ENCODE peak calls at places on chromosomes 6 and 20, in nine cellular contexts. V, C, N, R, B, J, Y, Q and I are unnamed samples.

GRCh38 chr6:157380458-157380778 is 572 bp upstream of the ZDHHC14 start:
- DNase-seq in V (no peak), C (no peak), N (no peak), R (no peak), B (no peak), J (no peak), Y (no peak), Q (no peak), I (no peak)

GRCh38 chr6:18379376-18380117 is 7.6 kb upstream of the RNF144B start:
- DNase-seq in V (no peak), C (no peak), N (no peak), R (no peak), B (no peak), J (no peak), Y (no peak), Q (no peak), I (peak; percentile 12)

GRCh38 chr6:125940691-125941090 is 15.9 kb upstream of the HINT3 start:
- DNase-seq in V (no peak), C (peak; percentile 32), N (no peak), R (no peak), B (no peak), J (no peak), Y (no peak), Q (no peak), I (no peak)

GRCh38 chr6:37096025-37096424 is 73.9 kb upstream of the PIM1 start:
- DNase-seq in V (no peak), C (no peak), N (no peak), R (peak; percentile 52), B (no peak), J (no peak), Y (no peak), Q (no peak), I (no peak)

GRCh38 chr6:44800171-44800671 is 412.7 kb downstream of the CDC5L start:
- DNase-seq in V (no peak), C (peak; percentile 65), N (no peak), R (peak; percentile 58), B (peak; percentile 16), J (no peak), Y (no peak), Q (peak; percentile 47), I (no peak)

GRCh38 chr6:134739299-134740090 is 210.4 kb downstream of the ALDH8A1 start:
- DNase-seq in V (no peak), C (peak; percentile 39), N (no peak), R (no peak), B (no peak), J (no peak), Y (no peak), Q (no peak), I (no peak)

GRCh38 chr6:46199387-46199786 is 28.6 kb upstream of the ENPP5 start:
- DNase-seq in V (no peak), C (no peak), N (no peak), R (peak; percentile 44), B (no peak), J (no peak), Y (no peak), Q (no peak), I (peak; percentile 62)

GRCh38 chr6:56772737-56773184 is 130.1 kb upstream of the DST start:
- DNase-seq in V (peak; percentile 29), C (peak; percentile 93), N (no peak), R (peak; percentile 49), B (no peak), J (no peak), Y (no peak), Q (no peak), I (peak; percentile 89)

GRCh38 chr6:122789862-122790739 is 1.0 kb downstream of the SMPDL3A start:
- DNase-seq in V (no peak), C (peak; percentile 30), N (no peak), R (peak; percentile 59), B (peak; percentile 27), J (no peak), Y (peak; percentile 31), Q (no peak), I (no peak)

GRCh38 chr6:105250523-105250922 is 70.7 kb upstream of the POPDC3 start:
- DNase-seq in V (no peak), C (no peak), N (no peak), R (no peak), B (no peak), J (no peak), Y (no peak), Q (no peak), I (no peak)

DNA sequence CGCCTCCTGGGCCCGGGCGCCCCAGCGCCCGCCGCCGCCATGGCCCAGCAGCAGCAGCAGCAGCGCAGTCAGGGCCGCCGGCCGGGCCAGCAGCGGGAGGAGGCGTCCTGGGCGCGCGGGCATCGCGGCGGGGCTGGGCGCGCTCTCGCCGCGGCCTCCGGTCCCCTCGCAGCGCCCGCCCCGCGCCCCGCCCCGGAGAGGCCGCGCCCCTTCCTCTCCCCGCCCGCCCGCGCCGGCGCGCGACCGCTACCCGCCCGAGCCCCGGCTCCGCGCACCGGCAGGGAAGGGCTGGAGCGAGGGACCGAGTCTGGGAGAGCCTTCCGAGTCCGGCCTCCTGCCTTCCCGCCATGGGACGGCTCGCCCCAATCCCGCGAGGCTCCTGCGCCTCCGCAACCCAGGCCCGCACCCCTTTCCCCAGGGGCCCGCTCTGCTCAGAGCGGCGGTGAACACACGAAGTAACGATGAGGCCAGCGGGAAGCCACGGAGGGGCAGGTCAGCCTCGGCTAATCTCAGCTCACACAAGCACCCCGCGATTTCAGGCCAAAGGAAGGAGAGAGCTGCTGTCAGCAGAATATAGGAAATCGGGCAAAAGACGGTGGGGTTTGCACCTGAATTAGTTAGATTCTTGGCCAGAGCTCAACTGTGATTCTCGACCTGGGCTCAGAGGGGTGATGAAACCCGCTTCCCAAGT is at the start of gene TXNDC5:
- DNase-seq in V (peak; percentile 87), C (peak; percentile 62), N (peak; percentile 86), R (peak; percentile 80), B (peak; percentile 82), J (no peak), Y (peak; percentile 79), Q (peak; percentile 83), I (peak; percentile 57)
- H3K4me1 ChIP-seq in V (peaks cover 9% of the 10 kb centered on the region), C (peaks cover 6% of the 10 kb centered on the region), N (peaks cover 15% of the 10 kb centered on the region), R (peaks cover 15% of the 10 kb centered on the region), B (no peaks in the 10 kb centered on the region), J (peaks cover 24% of the 10 kb centered on the region), Y (peaks cover 4% of the 10 kb centered on the region), Q (peaks cover 42% of the 10 kb centered on the region), I (peaks cover 17% of the 10 kb centered on the region)

DNA sequence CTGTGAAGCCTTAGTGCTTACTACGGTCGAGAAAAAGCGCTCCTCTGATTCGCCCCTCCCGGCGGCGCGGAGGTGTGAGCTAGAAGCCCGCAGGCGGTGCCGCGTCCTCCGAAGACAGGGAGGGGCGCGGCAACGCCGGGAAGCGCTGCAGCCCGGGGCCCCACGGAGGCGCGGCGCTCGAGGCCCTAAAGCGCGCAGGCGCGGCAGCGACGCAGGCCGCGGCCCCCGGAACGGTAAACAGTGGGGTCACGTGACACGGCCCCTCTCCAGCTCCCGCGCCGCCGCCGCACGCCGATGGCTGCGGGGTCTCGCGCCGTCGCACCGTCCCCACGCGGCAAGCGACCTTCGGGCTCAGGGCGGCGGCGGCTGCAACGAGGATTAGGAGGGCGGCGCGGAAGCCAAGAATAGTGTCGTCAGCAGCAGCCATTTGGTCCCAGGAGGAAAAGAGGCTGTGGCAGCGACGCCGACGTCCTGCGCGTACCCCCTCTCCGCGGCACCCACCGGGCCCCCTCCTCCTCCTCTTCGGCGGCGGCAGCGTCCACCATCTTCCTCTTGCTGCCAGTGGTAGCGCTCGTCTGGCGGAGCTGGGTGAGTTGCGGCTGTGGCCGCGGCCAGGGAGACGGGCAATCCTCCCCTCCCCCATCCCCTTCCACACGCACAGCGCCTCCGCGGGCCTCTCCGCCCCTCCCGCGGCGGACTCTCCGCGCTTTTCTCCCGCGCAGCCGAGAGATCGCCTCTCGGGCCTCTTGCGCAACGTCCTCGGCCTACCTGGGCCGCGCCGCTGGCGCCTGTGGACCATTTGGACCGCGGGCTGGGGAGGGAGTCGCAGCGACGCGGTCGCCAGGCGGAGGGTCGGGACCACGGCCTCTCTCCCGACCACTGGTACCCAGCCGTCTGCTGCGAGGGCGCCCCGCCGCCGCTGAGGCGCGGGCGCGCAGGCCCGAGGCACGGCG is at the start of gene PHF3:
- DNase-seq in V (peak; percentile 90), C (peak; percentile 84), N (peak; percentile 93), R (peak; percentile 92), B (peak; percentile 89), J (peak; percentile 79), Y (peak; percentile 93), Q (peak; percentile 90), I (peak; percentile 80)
- TF ChIP-seq POLR2A in V (peak; percentile 39), C (peak; percentile 78), N (peak; percentile 62), R (peak; percentile 13), B (peak; percentile 55), J (peak; percentile 35), Y (peak; percentile 34), Q (peak; percentile 54), I (peak; percentile 73)

DNA sequence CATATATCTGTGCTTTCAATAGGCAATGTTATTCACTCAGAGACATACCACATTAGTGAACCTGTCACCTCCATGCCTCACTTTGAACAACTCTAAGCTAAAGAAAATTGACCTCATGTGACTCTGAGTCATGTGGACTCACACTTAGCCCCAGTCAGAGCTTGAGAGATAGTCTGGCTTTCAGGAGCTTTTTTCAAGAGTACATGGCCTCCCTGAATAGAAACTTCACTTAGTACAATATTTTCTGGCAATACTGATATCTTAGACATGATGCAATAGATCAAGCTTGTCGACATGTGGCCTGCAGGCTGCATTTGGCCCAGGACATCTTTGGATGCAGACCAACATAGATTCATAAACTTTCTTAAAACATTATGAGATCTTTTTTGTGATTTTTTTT is 8.5 kb downstream of the SPTLC3 start:
- DNase-seq in V (no peak), C (peak; percentile 18), N (no peak), R (peak; percentile 19), B (no peak), J (no peak), Y (no peak), Q (no peak), I (no peak)
- H3K4me1 ChIP-seq in V (peaks cover 9% of the 10 kb centered on the region), C (no peaks in the 10 kb centered on the region), N (peaks cover 3% of the 10 kb centered on the region), R (no peaks in the 10 kb centered on the region), B (no peaks in the 10 kb centered on the region), J (no peaks in the 10 kb centered on the region), Y (no peaks in the 10 kb centered on the region), Q (no peaks in the 10 kb centered on the region), I (no peaks in the 10 kb centered on the region)

DNA sequence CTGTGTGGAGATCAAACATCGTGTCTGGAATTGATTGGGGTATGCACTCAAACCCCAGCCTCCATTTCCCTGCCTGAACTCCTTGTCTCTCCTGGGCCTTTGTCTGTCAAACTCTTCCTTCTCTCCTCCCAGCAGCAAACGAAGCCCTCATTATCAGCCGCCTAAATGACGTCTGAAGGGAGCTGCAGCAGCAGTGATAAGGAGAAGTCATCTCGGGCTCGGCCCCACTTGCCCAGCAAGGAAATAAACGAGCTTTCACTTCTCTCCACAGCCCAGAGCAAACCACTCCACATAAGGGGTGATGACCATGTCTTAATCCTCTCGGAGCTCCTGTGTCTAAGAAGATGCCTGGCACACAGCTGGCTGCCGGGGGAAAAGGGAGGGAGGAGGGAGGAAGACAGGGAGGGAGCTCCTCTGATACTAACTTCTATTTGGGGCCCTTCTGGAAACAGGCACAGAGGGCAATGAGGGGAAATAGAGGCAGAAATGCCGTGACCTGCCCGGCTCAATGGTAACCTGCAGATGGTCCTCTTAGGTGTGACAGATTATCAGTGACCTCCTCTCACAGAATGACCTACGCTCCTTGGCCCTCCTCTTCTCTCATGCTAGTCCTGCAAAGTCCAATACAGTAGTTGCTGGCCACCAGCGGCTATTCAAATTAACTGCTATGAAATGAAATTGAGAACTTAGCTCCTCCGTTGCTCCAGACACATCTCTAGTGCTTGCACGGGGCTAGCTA is 100.4 kb downstream of the PXDC1 start:
- DNase-seq in V (no peak), C (no peak), N (no peak), R (no peak), B (no peak), J (no peak), Y (no peak), Q (no peak), I (no peak)
- TF ChIP-seq POLR2A in V (no peak), C (no peak), N (no peak), R (no peak), B (no peak), J (no peak), Y (no peak), Q (no peak), I (no peak)